ENCODE peak calls at places on chromosome 5, in nine cellular contexts. J, B, Z, K, Q, C, S, E and L are unnamed samples.

GRCh38 chr5:13859285-13859684 is 85.2 kb downstream of the DNAH5 start:
- DNase-seq in J (no peak), B (no peak), Z (no peak), K (no peak), Q (no peak), C (no peak), S (no peak), E (no peak), L (no peak)

GRCh38 chr5:14168139-14168792 is 25.1 kb downstream of the TRIO start:
- DNase-seq in J (no peak), B (no peak), Z (no peak), K (no peak), Q (no peak), C (no peak), S (peak), E (no peak), L (no peak)

GRCh38 chr5:150632305-150633160 is 7.9 kb upstream of the SYNPO start:
- DNase-seq in J (no peak), B (no peak), Z (no peak), K (no peak), Q (peak), C (no peak), S (peak), E (no peak), L (no peak)

GRCh38 chr5:143775258-143775657 is 36.7 kb upstream of the HMHB1 start:
- DNase-seq in J (no peak), B (peak), Z (no peak), K (no peak), Q (no peak), C (no peak), S (no peak), E (no peak), L (no peak)

GRCh38 chr5:119355244-119355635 is 579 bp upstream of the TNFAIP8 start:
- DNase-seq in J (no peak), B (no peak), Z (no peak), K (no peak), Q (no peak), C (peak), S (no peak), E (peak), L (no peak)

GRCh38 chr5:143398053-143398355 is 5.5 kb downstream of the NR3C1 start:
- DNase-seq in J (no peak), B (no peak), Z (no peak), K (no peak), Q (no peak), C (no peak), S (no peak), E (no peak), L (no peak)

GRCh38 chr5:138583984-138584637 is 8.9 kb upstream of the HSPA9 start:
- DNase-seq in J (no peak), B (no peak), Z (no peak), K (no peak), Q (no peak), C (no peak), S (no peak), E (no peak), L (no peak)

GRCh38 chr5:97425511-97425910 is 242.5 kb upstream of the RIOK2 start:
- DNase-seq in J (no peak), B (no peak), Z (peak), K (no peak), Q (peak), C (peak), S (peak), E (no peak), L (no peak)

GRCh38 chr5:6736106-6736505 is 22.9 kb downstream of the TENT4A start:
- DNase-seq in J (no peak), B (no peak), Z (no peak), K (no peak), Q (no peak), C (no peak), S (no peak), E (no peak), L (no peak)

GRCh38 chr5:24110019-24110615 is 534.7 kb downstream of the CDH10 start:
- DNase-seq in J (no peak), B (peak), Z (peak), K (peak), Q (no peak), C (peak), S (peak), E (no peak), L (no peak)

GRCh38 chr5:60803712-60804111 is 40.4 kb downstream of the ELOVL7 start:
- DNase-seq in J (no peak), B (no peak), Z (no peak), K (no peak), Q (no peak), C (no peak), S (no peak), E (no peak), L (no peak)

GRCh38 chr5:172701336-172702061 is 60.4 kb downstream of the NEURL1B start:
- DNase-seq in J (no peak), B (no peak), Z (no peak), K (no peak), Q (no peak), C (no peak), S (no peak), E (no peak), L (no peak)